ENCODE peak calls at places on chromosomes 3 and 15, in six cellular contexts. U is Kasumi-1, E is iPS-NIHi11, B is progenitor cell of endocrine pancreas, M is hypothalamus, Z is SK-N-DZ. I is an unnamed sample.

GRCh38 chr3:159619341-159619885 is 369.2 kb upstream of the IL12A start:
- DNase-seq in U (no peak), Z (no peak), M (no peak), B (no peak), E (peak), I (no peak)

GRCh38 chr3:8481380-8481779 is 20.2 kb upstream of the LMCD1 start:
- DNase-seq in U (peak), E (no peak), M (no peak), Z (no peak), B (no peak), I (no peak)

GRCh38 chr3:4824948-4825325 is 154.3 kb upstream of the BHLHE40 start:
- DNase-seq in U (no peak), E (no peak), Z (no peak), M (no peak), B (no peak), I (no peak)

GRCh38 chr3:195257454-195258448 is 13.2 kb downstream of the XXYLT1 start:
- DNase-seq in M (no peak), B (no peak), Z (peak), U (no peak), E (no peak), I (no peak)

GRCh38 chr3:173891272-173892100 is 493.9 kb downstream of the NLGN1 start:
- DNase-seq in B (no peak), U (peak), M (no peak), E (no peak), Z (no peak), I (no peak)

GRCh38 chr3:72065872-72066641 is 281.1 kb upstream of the PROK2 start:
- DNase-seq in B (no peak), U (no peak), Z (peak), E (no peak), M (no peak), I (no peak)

GRCh38 chr3:107660316-107660976 is 137.7 kb downstream of the BBX start:
- DNase-seq in Z (peak), U (peak), M (no peak), E (no peak), B (no peak), I (no peak)

GRCh38 chr15:70435872-70436271 is 327.5 kb downstream of the UACA start:
- DNase-seq in B (no peak), U (no peak), M (no peak), Z (no peak), E (no peak), I (no peak)

GRCh38 chr3:52535411-52536111 is 844 bp upstream of the UQCC5 start:
- DNase-seq in U (no peak), Z (no peak), B (no peak), E (no peak), M (no peak), I (no peak)

GRCh38 chr3:155704041-155704440 is 40.8 kb downstream of the PLCH1 start:
- DNase-seq in M (no peak), B (no peak), Z (no peak), U (no peak), E (no peak), I (peak)

GRCh38 chr3:145899229-145899628 is 261.8 kb downstream of the PLOD2 start:
- DNase-seq in Z (peak), U (no peak), E (no peak), M (no peak), B (no peak), I (no peak)

GRCh38 chr3:47096955-47097354 is 67.0 kb downstream of the SETD2 start:
- DNase-seq in B (no peak), Z (no peak), E (no peak), M (no peak), U (no peak), I (no peak)

GRCh38 chr3:189967254-189967865 is 153.3 kb downstream of the P3H2 start:
- DNase-seq in B (peak), U (peak), E (peak), M (no peak), Z (peak), I (no peak)

GRCh38 chr3:145519598-145520078 is 641.3 kb downstream of the PLOD2 start:
- DNase-seq in B (no peak), M (no peak), E (no peak), Z (no peak), U (no peak), I (no peak)

GRCh38 chr3:46087871-46088270 is 60.6 kb upstream of the XCR1 start:
- DNase-seq in B (no peak), M (no peak), U (peak), E (no peak), Z (no peak), I (no peak)

GRCh38 chr3:181487236-181487978 is 224.3 kb upstream of the SOX2 start:
- DNase-seq in U (peak), B (no peak), E (no peak), Z (no peak), M (no peak), I (no peak)

GRCh38 chr15:27342991-27343390 is 372.0 kb downstream of the GABRG3 start:
- DNase-seq in B (no peak), E (peak), U (no peak), Z (no peak), M (no peak), I (no peak)

GRCh38 chr3:38960953-38961622 is 90.7 kb downstream of the SCN11A start:
- DNase-seq in M (no peak), B (peak), U (peak), Z (peak), E (peak), I (no peak)

GRCh38 chr3:42701371-42702065 is 1.1 kb downstream of the HHATL start:
- DNase-seq in Z (peak), M (peak), E (peak), U (peak), B (peak), I (peak)

GRCh38 chr3:192888121-192888520 is 29.5 kb downstream of the MB21D2 start:
- DNase-seq in B (no peak), U (no peak), Z (no peak), M (no peak), E (no peak), I (no peak)